ENCODE peak calls at places on chromosomes 6 and 20, in seven cellular contexts. D is HepG2, L is sigmoid colon, G is uterus, X is breast epithelium, H is stomach, K is IMR-90. U is an unnamed sample.

GRCh38 chr6:139644821-139645220 is 270.4 kb upstream of the CITED2 start:
- DNase-seq in H (no peak), D (no peak), G (peak), K (peak), X (peak), L (peak), U (peak)

GRCh38 chr6:112016335-112016734 is 37.6 kb upstream of the CCN6 start:
- DNase-seq in G (peak), K (peak), X (no peak), H (no peak), L (no peak), D (no peak), U (no peak)

GRCh38 chr6:67102743-67103142 is 1395.7 kb upstream of the EYS start:
- DNase-seq in D (no peak), G (no peak), K (no peak), L (no peak), X (no peak), H (no peak), U (no peak)

GRCh38 chr20:24913076-24913628 is 35.9 kb upstream of the CST7 start:
- DNase-seq in L (peak), D (no peak), X (no peak), K (no peak), G (no peak), H (no peak), U (no peak)

GRCh38 chr6:149094156-149094555 is 223.4 kb upstream of the TAB2 start:
- DNase-seq in D (no peak), G (no peak), H (no peak), X (no peak), K (peak), L (no peak), U (no peak)

GRCh38 chr20:14928083-14928482 is 590.7 kb upstream of the FLRT3 start:
- DNase-seq in D (no peak), K (no peak), G (no peak), H (no peak), X (no peak), L (no peak), U (no peak)

GRCh38 chr6:109795994-109796555 is 105.0 kb downstream of the FIG4 start:
- DNase-seq in H (no peak), K (peak), L (no peak), X (no peak), D (no peak), G (no peak), U (no peak)

GRCh38 chr20:56032251-56032650 is 26.9 kb upstream of the CBLN4 start:
- DNase-seq in L (no peak), G (no peak), H (no peak), X (no peak), D (no peak), K (no peak), U (no peak)

GRCh38 chr6:3746119-3746691 is 5.3 kb downstream of the PXDC1 start:
- DNase-seq in X (no peak), D (no peak), G (no peak), L (no peak), K (no peak), H (peak), U (peak)

GRCh38 chr20:24718696-24719095 is 230.4 kb upstream of the CST7 start:
- DNase-seq in L (no peak), D (no peak), K (no peak), X (no peak), G (no peak), H (no peak), U (no peak)

GRCh38 chr6:12961761-12962160 is 245.2 kb downstream of the PHACTR1 start:
- DNase-seq in L (no peak), G (no peak), H (no peak), K (no peak), D (no peak), X (no peak), U (no peak)

GRCh38 chr6:106894978-106895702 is 79.4 kb downstream of the CD24 start:
- DNase-seq in X (no peak), D (peak), G (no peak), H (peak), K (peak), L (no peak), U (no peak)

GRCh38 chr20:5448449-5449118 is 131.8 kb upstream of the PROKR2 start:
- DNase-seq in X (no peak), D (peak), K (peak), H (peak), L (no peak), G (no peak), U (no peak)

GRCh38 chr6:34243131-34243771 is 5.6 kb downstream of the SMIM29 start:
- DNase-seq in K (peak), G (no peak), D (no peak), H (no peak), X (no peak), L (peak), U (no peak)

GRCh38 chr6:17714879-17715860 is 8.4 kb upstream of the NUP153 start:
- DNase-seq in G (no peak), H (no peak), L (no peak), D (no peak), K (peak), X (no peak), U (no peak)

GRCh38 chr6:169794317-169795055 is 43.1 kb downstream of the ERMARD start:
- DNase-seq in L (no peak), X (peak), G (no peak), D (no peak), K (no peak), H (peak), U (no peak)

GRCh38 chr6:10417681-10418104 is 2.8 kb upstream of the TFAP2A start:
- DNase-seq in K (no peak), L (no peak), D (no peak), X (no peak), G (no peak), H (no peak), U (no peak)

GRCh38 chr6:155417454-155417853 is 38.2 kb downstream of the NOX3 start:
- DNase-seq in G (no peak), X (no peak), L (no peak), K (peak), H (no peak), D (no peak), U (no peak)

GRCh38 chr20:44050925-44051660 is 135.9 kb downstream of the JPH2 start:
- DNase-seq in D (no peak), G (no peak), X (peak), H (peak), L (peak), K (no peak), U (no peak)

GRCh38 chr6:124854338-124854922 is 107.8 kb upstream of the RNF217 start:
- DNase-seq in G (no peak), X (no peak), L (no peak), D (no peak), K (no peak), H (no peak), U (no peak)

GRCh38 chr6:40852667-40853383 is 186.2 kb downstream of the UNC5CL start:
- DNase-seq in G (no peak), D (peak), L (no peak), H (no peak), X (no peak), K (no peak), U (no peak)

GRCh38 chr6:28789553-28790083 is 134.2 kb downstream of the TRIM27 start:
- DNase-seq in K (peak), G (peak), L (no peak), D (peak), X (no peak), H (no peak), U (no peak)

GRCh38 chr6:75201901-75202672 is 3.8 kb downstream of the COL12A1 start:
- DNase-seq in L (peak), D (no peak), H (no peak), G (peak), X (no peak), K (peak), U (no peak)

GRCh38 chr6:164148789-164149188 is 734.3 kb downstream of the QKI start:
- DNase-seq in L (no peak), G (no peak), K (no peak), H (no peak), X (no peak), D (no peak), U (no peak)

GRCh38 chr20:52087471-52087870 is 104.1 kb downstream of the ZFP64 start:
- DNase-seq in K (no peak), G (no peak), L (no peak), X (no peak), H (no peak), D (no peak), U (no peak)

GRCh38 chr6:63598251-63599036 is 26.2 kb downstream of the LOC128125822 start:
- DNase-seq in K (peak), H (peak), X (peak), G (peak), D (peak), L (peak), U (peak)

GRCh38 chr20:15332711-15333160 is 995.3 kb upstream of the FLRT3 start:
- DNase-seq in X (no peak), G (no peak), L (no peak), K (no peak), H (no peak), D (no peak), U (no peak)

GRCh38 chr20:47440857-47441773 is 60.6 kb upstream of the NCOA3 start:
- DNase-seq in G (no peak), K (peak), X (no peak), L (no peak), H (no peak), D (peak), U (no peak)

GRCh38 chr6:107340881-107341280 is 118.5 kb downstream of the PDSS2 start:
- DNase-seq in K (no peak), H (no peak), X (no peak), G (no peak), L (no peak), D (no peak), U (no peak)

GRCh38 chr20:20237093-20237959 is 130.6 kb upstream of the INSM1 start:
- DNase-seq in H (peak), D (peak), X (peak), G (no peak), L (no peak), K (peak), U (no peak)

GRCh38 chr20:7151666-7152065 is 384.2 kb downstream of the BMP2 start:
- DNase-seq in X (no peak), L (no peak), D (no peak), G (no peak), K (no peak), H (no peak), U (no peak)

DNA sequence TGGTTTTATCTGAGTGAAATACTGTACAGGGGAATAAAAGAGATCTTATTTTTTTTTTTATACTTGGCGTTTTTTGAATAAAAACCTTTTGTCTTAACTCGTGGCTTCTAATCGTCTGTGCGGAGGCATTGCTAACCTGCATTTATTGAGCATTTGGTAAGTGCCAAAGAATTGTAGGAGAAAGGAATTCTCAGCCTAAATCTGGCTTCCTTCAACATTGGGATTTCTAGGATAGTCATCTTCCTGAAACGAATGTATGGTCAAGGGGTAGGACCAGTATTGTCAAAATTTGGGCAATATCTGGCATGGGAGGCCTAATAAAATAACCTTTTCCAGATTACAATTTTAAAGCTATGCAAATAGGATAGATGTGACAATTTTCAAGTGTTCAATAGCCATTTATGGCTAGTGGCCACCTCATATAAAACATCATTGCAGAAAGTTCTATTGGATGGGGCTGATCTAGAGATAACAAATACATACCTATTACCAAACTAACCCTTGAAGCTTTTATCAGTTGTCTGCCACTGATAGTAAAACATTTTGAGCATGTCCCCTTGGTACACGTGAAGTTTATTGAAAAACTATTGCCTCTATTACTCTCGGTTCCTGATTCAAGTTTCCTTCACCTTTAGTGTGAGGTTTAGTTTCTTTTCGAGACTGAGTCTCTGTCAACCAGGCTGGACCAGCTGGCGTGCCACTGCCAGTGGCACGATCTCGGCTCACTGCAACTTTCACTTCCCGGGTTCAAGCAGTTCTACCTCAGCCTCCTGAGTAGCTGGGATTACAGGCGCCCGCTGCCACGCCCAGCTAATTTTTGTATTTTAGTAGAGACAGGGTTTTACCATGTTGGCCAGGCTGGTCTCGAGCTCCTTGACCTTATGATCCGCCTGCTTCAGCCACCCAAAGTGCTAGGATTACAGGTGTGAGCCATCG is 5.6 kb downstream of the PIM1 start:
- DNase-seq in D (no peak), H (no peak), X (no peak), G (no peak), L (no peak), K (no peak), U (no peak)
- TF ChIP-seq POLR2A in D (peak), H (no peak), X (no peak), G (no peak), L (no peak), K (no peak), U (no peak)

GRCh38 chr6:16321341-16321710 is 82.9 kb downstream of the GMPR start:
- DNase-seq in G (no peak), H (no peak), X (no peak), K (no peak), D (no peak), L (no peak), U (no peak)

GRCh38 chr6:16320533-16321340 is 82.3 kb downstream of the GMPR start:
- DNase-seq in L (no peak), G (peak), D (no peak), K (peak), H (no peak), X (no peak), U (peak)

GRCh38 chr6:16318538-16318937 is 80.2 kb downstream of the GMPR start:
- DNase-seq in D (no peak), K (peak), X (no peak), G (no peak), H (no peak), L (no peak), U (peak)

GRCh38 chr6:16318953-16319720 is 80.8 kb downstream of the GMPR start:
- DNase-seq in K (no peak), L (no peak), G (no peak), D (no peak), H (no peak), X (no peak), U (no peak)

GRCh38 chr6:16319813-16320532 is 81.6 kb downstream of the GMPR start:
- DNase-seq in X (peak), L (peak), K (peak), D (no peak), G (peak), H (peak), U (peak)
- TF ChIP-seq POLR2A in X (no peak), L (no peak), K (peak), D (no peak), G (no peak), H (no peak), U (peak)

DNA sequence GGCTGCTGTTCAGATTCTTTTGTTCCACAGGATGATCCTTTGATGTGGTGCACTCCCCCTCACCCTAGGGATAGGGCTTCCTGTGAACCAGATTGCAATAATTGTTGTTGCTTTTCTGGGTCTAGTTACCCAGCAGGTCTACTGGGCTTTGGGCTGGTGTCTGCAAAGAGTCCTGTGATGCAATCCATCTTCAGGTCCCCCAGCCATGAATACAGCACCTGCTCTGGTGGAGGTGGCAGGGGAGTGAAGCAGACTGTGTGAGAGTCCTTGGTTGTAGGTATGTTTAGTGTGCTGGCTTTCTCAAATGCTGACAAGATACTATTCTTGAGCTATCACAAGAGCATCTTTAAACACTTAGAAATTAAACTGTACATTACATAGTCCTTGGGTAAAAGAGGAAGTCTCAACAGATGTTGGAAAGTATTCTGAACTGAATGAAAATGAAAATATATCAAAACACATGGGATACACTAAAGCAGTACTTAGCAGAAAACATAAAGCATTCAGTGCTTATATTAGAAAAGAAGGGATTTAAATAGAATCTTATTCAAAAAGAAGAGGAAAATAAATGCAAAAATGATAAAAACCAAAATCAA is 49.1 kb upstream of the CCR6 start:
- DNase-seq in G (no peak), X (no peak), H (no peak), L (no peak), D (no peak), K (no peak), U (no peak)
- TF ChIP-seq POLR2A in G (no peak), X (no peak), H (no peak), L (no peak), D (no peak), K (no peak), U (no peak)

GRCh38 chr6:144197919-144198318 is 47.6 kb downstream of the STX11 start:
- DNase-seq in D (no peak), X (no peak), K (no peak), L (no peak), H (no peak), G (no peak), U (no peak)
- TF ChIP-seq POLR2A in D (no peak), X (no peak), K (no peak), L (no peak), H (no peak), G (no peak), U (no peak)

DNA sequence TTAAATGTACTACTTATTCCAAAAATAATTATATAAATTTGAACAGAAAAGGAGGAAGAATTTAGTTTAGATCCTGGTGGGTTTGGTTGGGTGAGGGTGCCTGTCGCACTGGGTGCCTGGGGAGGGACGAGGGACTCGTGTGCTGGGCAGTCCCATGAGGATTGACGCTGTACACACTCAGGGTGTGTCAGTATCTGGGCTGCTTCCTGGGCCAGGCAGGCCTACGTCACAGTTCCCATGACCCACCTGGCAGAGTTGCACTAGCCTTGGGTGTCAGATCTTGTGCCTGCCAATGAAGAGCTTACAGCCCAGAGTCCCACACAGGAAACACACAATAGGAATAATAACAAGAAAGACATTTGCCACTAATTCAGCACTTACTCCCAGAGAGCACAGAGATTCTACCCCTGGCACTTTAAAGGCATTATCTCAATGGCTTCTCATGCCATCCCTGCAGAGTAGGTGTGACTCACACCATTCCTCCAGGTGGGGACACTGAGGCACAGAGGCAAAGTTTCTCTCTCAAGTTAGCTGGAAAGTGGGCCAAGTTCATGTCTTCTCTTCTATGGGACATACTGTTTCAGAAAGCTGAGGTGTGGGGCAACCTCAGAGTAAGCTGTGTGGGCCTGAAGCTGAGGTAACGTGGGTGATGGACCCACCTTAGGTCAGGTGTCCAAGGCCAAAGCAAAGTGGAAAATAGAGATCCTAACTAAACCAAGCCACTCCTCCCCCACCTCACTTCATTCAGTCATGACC is 1.3 kb upstream of the SDCBP2 start:
- DNase-seq in X (peak), L (peak), H (peak), K (no peak), D (no peak), G (peak), U (peak)
- TF ChIP-seq POLR2A in X (no peak), L (no peak), H (no peak), K (no peak), D (no peak), G (no peak), U (peak)

GRCh38 chr20:23413862-23414422 is 7.3 kb downstream of the NAPB start:
- DNase-seq in L (no peak), X (no peak), H (no peak), D (no peak), G (no peak), K (no peak), U (no peak)
- TF ChIP-seq POLR2A in L (no peak), X (no peak), H (no peak), D (no peak), G (no peak), K (no peak), U (no peak)